ENCODE peak calls at places on chromosomes 5 and 9, in nine cellular contexts. W, F, U, R, N, D, J, P and Q are unnamed samples.

GRCh38 chr5:177496111-177497010 is 1.0 kb downstream of the PDLIM7 start:
- DNase-seq in W (peak; percentile 83), F (peak; percentile 81), U (peak; percentile 91), R (peak; percentile 96), N (peak; percentile 74), D (no peak), J (peak; percentile 97), P (no peak), Q (no peak)

GRCh38 chr5:129216001-129216400 is 121.5 kb downstream of the ISOC1 start:
- DNase-seq in W (no peak), F (no peak), U (no peak), R (no peak), N (no peak), D (no peak), J (no peak), P (no peak), Q (no peak)

GRCh38 chr5:177371705-177372533 is 12.3 kb upstream of the SLC34A1 start:
- DNase-seq in W (no peak), F (no peak), U (no peak), R (no peak), N (no peak), D (no peak), J (no peak), P (no peak), Q (peak; percentile 15)

GRCh38 chr5:132268698-132269551 is 11.4 kb downstream of the PDLIM4 start:
- DNase-seq in W (peak; percentile 25), F (no peak), U (no peak), R (no peak), N (no peak), D (no peak), J (peak; percentile 39), P (no peak), Q (no peak)

GRCh38 chr5:157913575-157913974 is 54.6 kb upstream of the CLINT1 start:
- DNase-seq in W (no peak), F (no peak), U (no peak), R (no peak), N (peak; percentile 49), D (no peak), J (peak; percentile 82), P (no peak), Q (no peak)

GRCh38 chr5:53092242-53092641 is 17.3 kb downstream of the MOCS2 start:
- DNase-seq in W (no peak), F (no peak), U (no peak), R (no peak), N (no peak), D (no peak), J (no peak), P (no peak), Q (no peak)

GRCh38 chr9:106107716-106108115 is 413.4 kb downstream of the TMEM38B start:
- DNase-seq in W (peak; percentile 12), F (no peak), U (no peak), R (no peak), N (no peak), D (no peak), J (no peak), P (no peak), Q (no peak)

GRCh38 chr5:65482727-65483473 is 1.2 kb upstream of the ADAMTS6 start:
- DNase-seq in W (peak; percentile 58), F (no peak), U (no peak), R (peak; percentile 40), N (no peak), D (no peak), J (peak; percentile 32), P (peak; percentile 24), Q (no peak)

GRCh38 chr5:98771389-98772109 is 1.9 kb upstream of the RGMB start:
- DNase-seq in W (peak; percentile 73), F (no peak), U (peak; percentile 51), R (peak; percentile 88), N (peak; percentile 60), D (peak; percentile 66), J (peak; percentile 87), P (peak; percentile 79), Q (peak; percentile 12)

GRCh38 chr5:39412995-39413394 is 11.8 kb downstream of the DAB2 start:
- DNase-seq in W (peak; percentile 74), F (no peak), U (no peak), R (no peak), N (no peak), D (no peak), J (no peak), P (no peak), Q (no peak)
- H3K4me1 ChIP-seq in W (peaks cover 34% of the 10 kb centered on the region), F (peaks cover 71% of the 10 kb centered on the region), U (peaks cover 20% of the 10 kb centered on the region), R (peaks cover 7% of the 10 kb centered on the region), N (peaks cover 51% of the 10 kb centered on the region), D (peaks cover 2% of the 10 kb centered on the region), J (peaks cover 5% of the 10 kb centered on the region), P (no peaks in the 10 kb centered on the region), Q (no peaks in the 10 kb centered on the region)

DNA sequence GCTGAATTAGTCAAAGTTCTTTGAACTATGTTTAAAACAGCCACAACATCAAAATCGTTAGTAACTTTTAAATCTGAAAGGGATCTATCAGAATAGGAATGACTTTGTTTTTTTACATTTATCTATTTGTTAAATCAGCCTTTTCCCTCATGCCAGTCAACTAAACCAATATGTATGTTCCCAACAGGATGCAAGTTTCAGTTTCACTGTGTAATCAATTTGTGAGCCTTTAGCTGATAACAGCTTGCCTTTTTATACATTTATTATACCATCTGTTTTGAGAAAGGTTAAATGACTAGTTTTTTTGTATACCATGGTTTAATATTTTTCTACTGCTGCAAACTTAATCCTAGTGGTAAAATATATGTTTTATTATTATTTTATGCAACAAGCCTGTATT is 8.9 kb downstream of the TMED7 start:
- DNase-seq in W (no peak), F (no peak), U (no peak), R (no peak), N (no peak), D (no peak), J (no peak), P (no peak), Q (no peak)
- H3K36me3 ChIP-seq in W (peaks cover 45% of the 10 kb centered on the region), F (no peaks in the 10 kb centered on the region), U (no peaks in the 10 kb centered on the region), R (peaks cover 54% of the 10 kb centered on the region), N (peaks cover 67% of the 10 kb centered on the region), D (peaks cover 2% of the 10 kb centered on the region), J (peaks cover 43% of the 10 kb centered on the region), P (peaks cover 67% of the 10 kb centered on the region), Q (peaks cover 48% of the 10 kb centered on the region)

GRCh38 chr9:34380511-34381315 is 4.0 kb upstream of the MYORG start:
- DNase-seq in W (peak; percentile 44), F (peak; percentile 83), U (peak; percentile 68), R (peak; percentile 83), N (peak; percentile 82), D (no peak), J (peak; percentile 90), P (peak; percentile 78), Q (peak; percentile 71)

GRCh38 chr9:34381323-34381722 is 4.6 kb upstream of the MYORG start:
- DNase-seq in W (no peak), F (no peak), U (no peak), R (no peak), N (no peak), D (no peak), J (peak; percentile 34), P (peak; percentile 23), Q (no peak)

GRCh38 chr9:34379334-34380033 is 2.8 kb upstream of the MYORG start:
- DNase-seq in W (peak; percentile 80), F (peak; percentile 89), U (peak; percentile 87), R (peak; percentile 85), N (peak; percentile 94), D (peak; percentile 96), J (peak; percentile 86), P (peak; percentile 89), Q (peak; percentile 78)

GRCh38 chr9:34378376-34379060 is 1.8 kb upstream of the MYORG start:
- DNase-seq in W (no peak), F (no peak), U (no peak), R (no peak), N (peak; percentile 13), D (no peak), J (no peak), P (no peak), Q (no peak)

GRCh38 chr9:34380034-34380510 is 3.4 kb upstream of the MYORG start:
- DNase-seq in W (no peak), F (no peak), U (no peak), R (peak; percentile 32), N (no peak), D (no peak), J (peak; percentile 56), P (peak; percentile 1), Q (no peak)
- H3K27ac ChIP-seq in W (no peak overlapping the region), F (no peak overlapping the region), U (peak overlapping the region; percentile 59), R (no peak overlapping the region), N (no peak overlapping the region), D (no peak overlapping the region), J (no peak overlapping the region), P (peak overlapping the region; percentile 55), Q (peak overlapping the region; percentile 44)

GRCh38 chr5:173834070-173834771 is 53.9 kb upstream of the CPEB4 start:
- DNase-seq in W (no peak), F (no peak), U (no peak), R (no peak), N (no peak), D (no peak), J (no peak), P (no peak), Q (no peak)
- H3K4me1 ChIP-seq in W (peaks cover 7% of the 10 kb centered on the region), F (peaks cover 59% of the 10 kb centered on the region), U (peaks cover 34% of the 10 kb centered on the region), R (peaks cover 30% of the 10 kb centered on the region), N (peaks cover 13% of the 10 kb centered on the region), D (no peaks in the 10 kb centered on the region), J (peaks cover 10% of the 10 kb centered on the region), P (no peaks in the 10 kb centered on the region), Q (no peaks in the 10 kb centered on the region)